ENCODE peak calls at places on chromosomes 12 and 14, in four cellular contexts. N is NCI-H187, V is SK-N-DZ, B is amniotic epithelial cell. I is an unnamed sample.

GRCh38 chr12:52266514-52266913 is 7.9 kb upstream of the KRT86 start:
- DNase-seq in N (no peak), V (no peak), B (no peak), I (no peak)

GRCh38 chr12:122421263-122421814 is 1.1 kb downstream of the CLIP1 start:
- DNase-seq in N (no peak), V (peak), B (peak), I (no peak)

GRCh38 chr12:130011611-130012385 is 108.0 kb upstream of the TMEM132D start:
- DNase-seq in N (no peak), V (no peak), B (no peak), I (no peak)

GRCh38 chr14:105498430-105499255 is 7.6 kb downstream of the TEDC1 start:
- DNase-seq in N (no peak), V (no peak), B (no peak), I (no peak)

GRCh38 chr12:62530596-62530995 is 64.0 kb downstream of the MON2 start:
- DNase-seq in N (no peak), V (no peak), B (peak), I (no peak)

GRCh38 chr12:39145175-39145999 is 240.0 kb upstream of the CPNE8 start:
- DNase-seq in N (no peak), V (no peak), B (peak), I (no peak)

GRCh38 chr12:63916561-63917476 is 72.3 kb downstream of the SRGAP1 start:
- DNase-seq in N (no peak), V (no peak), B (peak), I (peak)

GRCh38 chr14:90301580-90302181 is 30.1 kb downstream of the NRDE2 start:
- DNase-seq in N (peak), V (peak), B (peak), I (peak)

GRCh38 chr12:14111230-14111865 is 129.9 kb upstream of the GRIN2B start:
- DNase-seq in N (no peak), V (peak), B (no peak), I (peak)

GRCh38 chr14:43793579-43793978 is 713.5 kb downstream of the FSCB start:
- DNase-seq in N (no peak), V (no peak), B (no peak), I (no peak)

GRCh38 chr12:646303-647038 is 16.8 kb downstream of the NINJ2 start:
- DNase-seq in N (no peak), V (no peak), B (no peak), I (no peak)

GRCh38 chr12:57243521-57244305 is 7.3 kb downstream of the STAC3 start:
- DNase-seq in N (peak), V (peak), B (peak), I (no peak)

GRCh38 chr12:13962699-13963098 is 18.7 kb downstream of the GRIN2B start:
- DNase-seq in N (no peak), V (peak), B (no peak), I (no peak)

GRCh38 chr14:103016071-103016470 is 41.3 kb downstream of the CDC42BPB start:
- DNase-seq in N (no peak), V (no peak), B (no peak), I (no peak)

GRCh38 chr12:20127401-20127800 is 240.9 kb upstream of the PDE3A start:
- DNase-seq in N (no peak), V (no peak), B (peak), I (no peak)

GRCh38 chr12:81757731-81758325 is 1.3 kb downstream of the PPFIA2 start:
- DNase-seq in N (no peak), V (peak), B (no peak), I (no peak)

GRCh38 chr12:114285554-114285953 is 120.4 kb downstream of the TBX5 start:
- DNase-seq in N (no peak), V (no peak), B (no peak), I (no peak)

GRCh38 chr12:103626498-103626897 is 39.4 kb downstream of the STAB2 start:
- DNase-seq in N (no peak), V (no peak), B (peak), I (no peak)

GRCh38 chr12:84727964-84728363 is 184.6 kb downstream of the SLC6A15 start:
- DNase-seq in N (no peak), V (peak), B (peak), I (no peak)

GRCh38 chr12:100987552-100988277 is 193.1 kb downstream of the ANO4 start:
- DNase-seq in N (no peak), V (peak), B (no peak), I (no peak)

GRCh38 chr12:128817115-128818015 is 6.4 kb downstream of the SLC15A4 start:
- DNase-seq in N (no peak), V (no peak), B (peak), I (no peak)

GRCh38 chr12:80761818-80762217 is 45.1 kb downstream of the MYF5 start:
- DNase-seq in N (no peak), V (no peak), B (peak), I (no peak)

GRCh38 chr14:74988131-74988530 is 14.6 kb upstream of the EIF2B2 start:
- DNase-seq in N (peak), V (no peak), B (peak), I (no peak)

GRCh38 chr12:27179399-27180214 is 64.5 kb upstream of the STK38L start:
- DNase-seq in N (no peak), V (no peak), B (peak), I (peak)